ENCODE peak calls at places on chromosomes 5 and 9, in four cellular contexts. F is stomach, U is aorta, N is H1. O is an unnamed sample.

GRCh38 chr9:124286292-124286931 is 28.7 kb downstream of the NEK6 start:
- DNase-seq in U (no peak), F (peak), N (no peak), O (no peak)

GRCh38 chr9:14029811-14030210 is 284.1 kb downstream of the NFIB start:
- DNase-seq in N (no peak), U (no peak), F (no peak), O (no peak)

GRCh38 chr5:44332360-44332971 is 56.8 kb downstream of the FGF10 start:
- DNase-seq in N (no peak), F (no peak), U (no peak), O (no peak)

GRCh38 chr5:137289856-137290255 is 209.3 kb downstream of the SPOCK1 start:
- DNase-seq in N (no peak), F (no peak), U (no peak), O (no peak)

GRCh38 chr9:133976191-133976861 is 15.8 kb downstream of the VAV2 start:
- DNase-seq in U (peak), N (no peak), F (no peak), O (peak)

GRCh38 chr5:138466058-138466899 is 1.0 kb downstream of the EGR1 start:
- DNase-seq in N (no peak), U (peak), F (peak), O (peak)

GRCh38 chr9:131258698-131259431 is 17.4 kb downstream of the FAM78A start:
- DNase-seq in N (no peak), F (no peak), U (no peak), O (no peak)

GRCh38 chr5:95808686-95809413 is 13.7 kb downstream of the GLRX start:
- DNase-seq in N (no peak), U (peak), F (peak), O (peak)

GRCh38 chr9:137664676-137665075 is 45.9 kb downstream of the EHMT1 start:
- DNase-seq in U (no peak), N (no peak), F (peak), O (no peak)

GRCh38 chr9:27426717-27427645 is 97.1 kb upstream of the IFNK start:
- DNase-seq in U (no peak), F (no peak), N (peak), O (no peak)

GRCh38 chr9:121262953-121263352 is 5.0 kb upstream of the GSN start:
- DNase-seq in N (no peak), F (no peak), U (no peak), O (no peak)

GRCh38 chr9:123338710-123339665 is 17.0 kb upstream of the CRB2 start:
- DNase-seq in F (peak), N (no peak), U (no peak), O (no peak)

GRCh38 chr9:137390553-137391410 is 32.2 kb downstream of the EXD3 start:
- DNase-seq in N (no peak), F (no peak), U (no peak), O (peak)

GRCh38 chr9:134214766-134215394 is 50.5 kb upstream of the RNU6ATAC start:
- DNase-seq in N (no peak), F (no peak), U (peak), O (peak)

GRCh38 chr5:139710370-139711066 is 62.4 kb downstream of the CXXC5 start:
- DNase-seq in U (peak), F (peak), N (no peak), O (no peak)

DNA sequence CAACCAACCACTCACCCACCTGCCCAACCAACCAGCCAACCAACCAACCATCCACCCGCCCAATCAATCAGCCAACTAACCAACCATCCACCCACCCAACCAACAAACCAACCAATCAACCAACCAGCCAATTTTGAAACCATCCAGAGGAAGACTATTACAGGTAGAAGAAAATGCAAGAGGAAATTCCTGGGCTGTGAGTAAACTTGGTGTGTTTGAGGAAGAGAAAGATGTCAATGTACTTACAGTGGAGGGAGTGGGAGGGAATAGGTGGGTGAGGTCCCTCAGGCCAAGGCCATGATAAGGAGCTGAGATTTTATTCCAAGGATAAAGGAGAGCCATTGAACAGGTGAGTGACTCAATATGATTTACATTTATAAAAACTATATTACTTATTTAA is 30.4 kb downstream of the C9orf57 start:
- DNase-seq in F (no peak), U (no peak), N (no peak), O (no peak)
- H3K27ac ChIP-seq in F (no peak), U (no peak), N (no peak), O (no peak)

GRCh38 chr5:143006511-143006910 is 236.3 kb downstream of the ARHGAP26 start:
- DNase-seq in N (no peak), F (no peak), U (no peak), O (no peak)
- H3K27ac ChIP-seq in N (no peak), F (no peak), U (no peak), O (peak)

GRCh38 chr5:168842571-168843205 is 263.5 kb upstream of the PANK3 start:
- DNase-seq in N (no peak), U (no peak), F (no peak), O (no peak)

GRCh38 chr5:168843277-168843997 is 264.3 kb upstream of the PANK3 start:
- DNase-seq in U (no peak), N (no peak), F (no peak), O (no peak)

GRCh38 chr5:168844566-168845296 is 265.6 kb upstream of the PANK3 start:
- DNase-seq in F (no peak), U (no peak), N (no peak), O (no peak)

DNA sequence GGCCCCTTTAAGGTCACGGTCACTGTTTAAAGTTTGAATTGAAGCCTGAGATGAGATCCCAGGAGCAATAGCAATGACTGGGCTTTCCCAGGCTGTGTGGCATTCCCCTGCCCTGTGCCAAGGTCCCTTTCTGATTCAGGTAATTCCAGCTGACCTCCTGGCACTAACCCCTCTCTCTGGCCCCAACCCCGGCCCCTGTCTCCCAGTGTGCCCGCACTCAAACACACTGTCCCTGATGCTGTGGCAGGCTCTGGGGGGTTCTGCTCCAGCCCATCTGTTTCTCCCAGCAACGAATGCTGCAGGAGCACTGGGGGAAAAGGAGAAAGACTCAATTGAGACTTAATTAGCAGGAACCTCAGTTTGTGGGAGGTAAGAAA is 264.8 kb upstream of the PANK3 start:
- DNase-seq in U (no peak), N (no peak), F (no peak), O (no peak)
- H3K27ac ChIP-seq in U (no peak), N (no peak), F (no peak), O (no peak)

GRCh38 chr9:132733133-132733815 is 63.0 kb downstream of the GTF3C4 start:
- DNase-seq in U (peak), F (no peak), N (no peak), O (no peak)
- H3K27ac ChIP-seq in U (no peak), F (no peak), N (no peak), O (no peak)

GRCh38 chr5:141880961-141881801 is 3.0 kb upstream of the PCDH1 start:
- DNase-seq in F (no peak), N (no peak), U (no peak), O (no peak)
- H3K27ac ChIP-seq in F (no peak), N (no peak), U (no peak), O (peak)